ENCODE peak calls at places on chromosomes 7 and 10, in seven cellular contexts. W is endodermal cell, J is keratinocyte, H is fibroblast of lung, U is PC-3, N is H9, K is neuronal stem cell. F is an unnamed sample.
A peak's percentile ranks its signal among the peaks of the same experiment; 100 is the strongest.

GRCh38 chr7:13021971-13022370 is 334.5 kb downstream of the ARL4A start:
- DNase-seq in K (no peak), N (no peak), U (no peak), J (no peak), H (no peak), W (no peak), F (no peak)

GRCh38 chr7:42886129-42886528 is 25.7 kb downstream of the C7orf25 start:
- DNase-seq in W (no peak), H (peak; percentile 6), J (no peak), K (no peak), U (peak; percentile 41), N (no peak), F (no peak)

GRCh38 chr10:26215923-26216576 is 524 bp upstream of the GAD2 start:
- DNase-seq in H (peak; percentile 35), K (peak; percentile 62), W (peak; percentile 90), J (no peak), N (peak; percentile 82), U (no peak), F (no peak)

GRCh38 chr10:72285972-72286521 is 12.3 kb downstream of the DDIT4 start:
- DNase-seq in J (no peak), H (no peak), N (no peak), W (no peak), U (no peak), K (no peak), F (no peak)

GRCh38 chr10:19908991-19909699 is 92.9 kb downstream of the PLXDC2 start:
- DNase-seq in J (no peak), H (peak; percentile 72), K (no peak), W (no peak), U (peak; percentile 76), N (no peak), F (no peak)

GRCh38 chr10:19570143-19570542 is 246.1 kb upstream of the PLXDC2 start:
- DNase-seq in W (no peak), H (no peak), N (no peak), U (no peak), J (no peak), K (no peak), F (no peak)

GRCh38 chr10:103042129-103042528 is 124.0 kb downstream of the CNNM2 start:
- DNase-seq in W (peak; percentile 84), H (no peak), J (no peak), N (peak; percentile 73), K (no peak), U (no peak), F (no peak)

GRCh38 chr7:130133029-130133774 is 62.9 kb downstream of the KLHDC10 start:
- DNase-seq in J (no peak), N (no peak), U (no peak), W (no peak), K (no peak), H (peak; percentile 36), F (no peak)

GRCh38 chr10:123451607-123452245 is 214.4 kb upstream of the GPR26 start:
- DNase-seq in J (no peak), K (no peak), N (no peak), W (no peak), U (no peak), H (no peak), F (no peak)

GRCh38 chr7:94294471-94295131 is 100.1 kb upstream of the COL1A2 start:
- DNase-seq in H (no peak), K (no peak), U (no peak), J (no peak), N (no peak), W (no peak), F (no peak)
- H3K9ac ChIP-seq in H (no peak overlapping the region), K (no peak overlapping the region), U (no peak overlapping the region), J (no peak overlapping the region), N (no peak overlapping the region), W (no peak overlapping the region), F (peak overlapping the region; percentile 7)

GRCh38 chr10:117543245-117543998 is 876 bp downstream of the EMX2 start:
- DNase-seq in H (no peak), J (no peak), N (peak; percentile 71), U (no peak), K (peak; percentile 63), W (peak; percentile 90), F (no peak)
- H3K9ac ChIP-seq in H (no peak overlapping the region), J (peak overlapping the region; percentile 63), N (no peak overlapping the region), U (no peak overlapping the region), K (peak overlapping the region; percentile 97), W (no peak overlapping the region), F (no peak overlapping the region)

DNA sequence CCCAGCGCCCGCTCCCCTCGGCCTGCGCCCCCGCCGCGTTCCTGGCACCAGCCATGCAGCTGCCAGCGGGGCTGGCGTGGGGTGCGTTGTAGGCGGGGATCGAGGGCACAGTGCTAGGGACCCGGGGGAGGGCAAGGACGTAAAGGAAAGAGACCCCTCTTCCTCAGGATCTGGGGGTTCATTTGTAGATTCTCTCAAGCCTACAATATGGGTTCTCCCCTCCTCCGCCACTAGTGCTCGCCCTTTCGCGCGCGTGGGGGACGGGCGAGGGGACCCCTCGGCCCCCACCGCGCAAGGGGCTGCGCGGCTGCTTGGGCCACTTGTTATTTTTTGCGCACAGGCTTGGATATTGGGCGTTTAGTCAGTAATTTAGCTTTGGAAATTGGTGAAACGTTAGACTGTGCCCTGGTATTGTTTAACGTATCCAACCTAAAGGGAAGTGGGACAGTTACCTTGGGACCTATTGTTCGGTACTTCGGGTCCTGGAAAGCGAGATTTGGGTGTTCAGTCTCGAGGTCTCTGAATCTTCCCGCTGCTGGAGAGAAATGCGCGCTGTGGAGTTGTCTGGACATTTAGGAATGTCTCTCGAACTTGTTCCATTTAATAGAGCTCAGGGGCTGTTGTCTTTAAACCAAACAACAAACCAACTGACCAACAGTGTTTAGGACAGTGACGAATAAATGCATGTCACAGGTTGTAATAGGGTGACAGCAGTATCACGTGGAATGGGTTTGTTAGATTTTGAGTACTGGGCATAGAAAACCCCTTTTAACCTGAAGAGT is 815 bp downstream of the CDK14 start:
- DNase-seq in H (peak; percentile 66), K (peak; percentile 14), W (peak; percentile 50), U (peak; percentile 34), N (no peak), J (no peak), F (no peak)
- H3K9ac ChIP-seq in H (peak overlapping the region; percentile 87), K (peak overlapping the region; percentile 100), W (peak overlapping the region; percentile 55), U (peak overlapping the region; percentile 75), N (peak overlapping the region; percentile 66), J (peak overlapping the region; percentile 61), F (peak overlapping the region; percentile 95)

GRCh38 chr10:11605807-11606408 is 5.5 kb downstream of the USP6NL start:
- DNase-seq in N (no peak), U (no peak), J (no peak), H (no peak), W (no peak), K (no peak), F (no peak)
- H3K9ac ChIP-seq in N (no peak overlapping the region), U (no peak overlapping the region), J (no peak overlapping the region), H (no peak overlapping the region), W (no peak overlapping the region), K (no peak overlapping the region), F (no peak overlapping the region)